ENCODE peak calls at places on chromosomes 5 and 9, in seven cellular contexts. One of them, this sample, is unnamed.
A peak's percentile ranks its signal among the peaks of the same experiment; 100 is the strongest.

GRCh38 chr5:150092159-150092787 is 5.9 kb upstream of the CSF1R start:
- DNase-seq in hypothalamus: no peak
- DNase-seq in NAMALWA: no peak
- DNase-seq in NCI-H2107: no peak
- DNase-seq in iris pigment epithelial cell: no peak
- DNase-seq in GDM1: no peak
- DNase-seq in astrocyte: no peak
- DNase-seq in this sample: no peak

GRCh38 chr5:54362992-54363630 is 52.7 kb upstream of the ARL15 start:
- DNase-seq in hypothalamus: no peak
- DNase-seq in NAMALWA: no peak
- DNase-seq in NCI-H2107: no peak
- DNase-seq in iris pigment epithelial cell: peak; percentile 32
- DNase-seq in GDM1: no peak
- DNase-seq in astrocyte: peak; percentile 52
- DNase-seq in this sample: no peak

GRCh38 chr5:11540112-11540511 is 364.1 kb downstream of the CTNND2 start:
- DNase-seq in hypothalamus: no peak
- DNase-seq in NAMALWA: no peak
- DNase-seq in NCI-H2107: no peak
- DNase-seq in iris pigment epithelial cell: no peak
- DNase-seq in GDM1: no peak
- DNase-seq in astrocyte: no peak
- DNase-seq in this sample: no peak

GRCh38 chr5:149561848-149562247 is 10.6 kb upstream of the CSNK1A1 start:
- DNase-seq in hypothalamus: no peak
- DNase-seq in NAMALWA: no peak
- DNase-seq in NCI-H2107: no peak
- DNase-seq in iris pigment epithelial cell: peak; percentile 96
- DNase-seq in GDM1: peak; percentile 27
- DNase-seq in astrocyte: peak; percentile 98
- DNase-seq in this sample: peak; percentile 85

GRCh38 chr5:39158127-39158593 is 61.2 kb downstream of the FYB1 start:
- DNase-seq in hypothalamus: no peak
- DNase-seq in NAMALWA: no peak
- DNase-seq in NCI-H2107: no peak
- DNase-seq in iris pigment epithelial cell: peak; percentile 41
- DNase-seq in GDM1: no peak
- DNase-seq in astrocyte: no peak
- DNase-seq in this sample: no peak

GRCh38 chr9:73911814-73912213 is 585.3 kb upstream of the RORB start:
- DNase-seq in hypothalamus: no peak
- DNase-seq in NAMALWA: no peak
- DNase-seq in NCI-H2107: no peak
- DNase-seq in iris pigment epithelial cell: peak; percentile 3
- DNase-seq in GDM1: no peak
- DNase-seq in astrocyte: no peak
- DNase-seq in this sample: no peak

GRCh38 chr5:52531105-52531504 is 256.6 kb upstream of the ITGA1 start:
- DNase-seq in hypothalamus: no peak
- DNase-seq in NAMALWA: no peak
- DNase-seq in NCI-H2107: no peak
- DNase-seq in iris pigment epithelial cell: no peak
- DNase-seq in GDM1: no peak
- DNase-seq in astrocyte: no peak
- DNase-seq in this sample: no peak

GRCh38 chr9:27065288-27065687 is 43.7 kb upstream of the TEK start:
- DNase-seq in hypothalamus: no peak
- DNase-seq in NAMALWA: no peak
- DNase-seq in NCI-H2107: no peak
- DNase-seq in iris pigment epithelial cell: no peak
- DNase-seq in GDM1: no peak
- DNase-seq in astrocyte: no peak
- DNase-seq in this sample: no peak

GRCh38 chr9:106655966-106656365 is 207.0 kb upstream of the ZNF462 start:
- DNase-seq in hypothalamus: no peak
- DNase-seq in NAMALWA: no peak
- DNase-seq in NCI-H2107: no peak
- DNase-seq in iris pigment epithelial cell: no peak
- DNase-seq in GDM1: no peak
- DNase-seq in astrocyte: no peak
- DNase-seq in this sample: no peak

GRCh38 chr5:149325166-149325735 is 20.0 kb upstream of the GRPEL2 start:
- DNase-seq in hypothalamus: no peak
- DNase-seq in NAMALWA: no peak
- DNase-seq in NCI-H2107: no peak
- DNase-seq in iris pigment epithelial cell: peak; percentile 56
- DNase-seq in GDM1: no peak
- DNase-seq in astrocyte: peak; percentile 29
- DNase-seq in this sample: no peak

GRCh38 chr5:157596449-157596848 is 20.9 kb upstream of the ADAM19 start:
- DNase-seq in hypothalamus: no peak
- DNase-seq in NAMALWA: peak; percentile 97
- DNase-seq in NCI-H2107: no peak
- DNase-seq in iris pigment epithelial cell: peak; percentile 26
- DNase-seq in GDM1: no peak
- DNase-seq in astrocyte: peak; percentile 46
- DNase-seq in this sample: peak; percentile 92

GRCh38 chr5:55597014-55597981 is 62.5 kb upstream of the PLPP1 start:
- DNase-seq in hypothalamus: no peak
- DNase-seq in NAMALWA: no peak
- DNase-seq in NCI-H2107: no peak
- DNase-seq in iris pigment epithelial cell: no peak
- DNase-seq in GDM1: no peak
- DNase-seq in astrocyte: peak; percentile 72
- DNase-seq in this sample: peak; percentile 45

GRCh38 chr9:79989079-79989478 is 417.3 kb downstream of the TLE4 start:
- DNase-seq in hypothalamus: no peak
- DNase-seq in NAMALWA: no peak
- DNase-seq in NCI-H2107: no peak
- DNase-seq in iris pigment epithelial cell: no peak
- DNase-seq in GDM1: no peak
- DNase-seq in astrocyte: no peak
- DNase-seq in this sample: no peak

GRCh38 chr9:16309350-16310271 is 560.9 kb downstream of the BNC2 start:
- DNase-seq in hypothalamus: no peak
- DNase-seq in NAMALWA: no peak
- DNase-seq in NCI-H2107: no peak
- DNase-seq in iris pigment epithelial cell: peak; percentile 67
- DNase-seq in GDM1: no peak
- DNase-seq in astrocyte: no peak
- DNase-seq in this sample: no peak

GRCh38 chr9:131593255-131593820 is 48.0 kb downstream of the PRRT1B start:
- DNase-seq in hypothalamus: no peak
- DNase-seq in NAMALWA: no peak
- DNase-seq in NCI-H2107: no peak
- DNase-seq in iris pigment epithelial cell: no peak
- DNase-seq in GDM1: no peak
- DNase-seq in astrocyte: peak; percentile 23
- DNase-seq in this sample: no peak

GRCh38 chr5:100861148-100861547 is 41.9 kb downstream of the ST8SIA4 start:
- DNase-seq in hypothalamus: no peak
- DNase-seq in NAMALWA: no peak
- DNase-seq in NCI-H2107: no peak
- DNase-seq in iris pigment epithelial cell: no peak
- DNase-seq in GDM1: no peak
- DNase-seq in astrocyte: no peak
- DNase-seq in this sample: no peak

GRCh38 chr9:5586391-5586802 is 42.5 kb upstream of the RIC1 start:
- DNase-seq in hypothalamus: no peak
- DNase-seq in NAMALWA: no peak
- DNase-seq in NCI-H2107: no peak
- DNase-seq in iris pigment epithelial cell: peak; percentile 84
- DNase-seq in GDM1: no peak
- DNase-seq in astrocyte: peak; percentile 43
- DNase-seq in this sample: no peak

GRCh38 chr9:136079211-136079915 is 15.7 kb downstream of the NACC2 start:
- DNase-seq in hypothalamus: no peak
- DNase-seq in NAMALWA: no peak
- DNase-seq in NCI-H2107: no peak
- DNase-seq in iris pigment epithelial cell: no peak
- DNase-seq in GDM1: no peak
- DNase-seq in astrocyte: no peak
- DNase-seq in this sample: peak; percentile 28

GRCh38 chr9:95499101-95499676 is 17.6 kb downstream of the PTCH1 start:
- DNase-seq in hypothalamus: no peak
- DNase-seq in NAMALWA: no peak
- DNase-seq in NCI-H2107: no peak
- DNase-seq in iris pigment epithelial cell: no peak
- DNase-seq in GDM1: no peak
- DNase-seq in astrocyte: peak; percentile 36
- DNase-seq in this sample: no peak

GRCh38 chr5:173486826-173487225 is 129.6 kb downstream of the BOD1 start:
- DNase-seq in hypothalamus: no peak
- DNase-seq in NAMALWA: no peak
- DNase-seq in NCI-H2107: no peak
- DNase-seq in iris pigment epithelial cell: no peak
- DNase-seq in GDM1: no peak
- DNase-seq in astrocyte: no peak
- DNase-seq in this sample: no peak

GRCh38 chr5:77208507-77209163 is 1.8 kb upstream of the PDE8B start:
- DNase-seq in hypothalamus: no peak
- DNase-seq in NAMALWA: no peak
- DNase-seq in NCI-H2107: no peak
- DNase-seq in iris pigment epithelial cell: no peak
- DNase-seq in GDM1: no peak
- DNase-seq in astrocyte: no peak
- DNase-seq in this sample: no peak

GRCh38 chr5:6319116-6319515 is 59.2 kb downstream of the MED10 start:
- DNase-seq in hypothalamus: no peak
- DNase-seq in NAMALWA: no peak
- DNase-seq in NCI-H2107: no peak
- DNase-seq in iris pigment epithelial cell: no peak
- DNase-seq in GDM1: no peak
- DNase-seq in astrocyte: no peak
- DNase-seq in this sample: no peak

GRCh38 chr5:178365501-178366440 is 133.2 kb upstream of the PHYKPL start:
- DNase-seq in hypothalamus: no peak
- DNase-seq in NAMALWA: no peak
- DNase-seq in NCI-H2107: no peak
- DNase-seq in iris pigment epithelial cell: no peak
- DNase-seq in GDM1: no peak
- DNase-seq in astrocyte: no peak
- DNase-seq in this sample: no peak

GRCh38 chr5:77322406-77322805 is 111.9 kb downstream of the PDE8B start:
- DNase-seq in hypothalamus: no peak
- DNase-seq in NAMALWA: no peak
- DNase-seq in NCI-H2107: no peak
- DNase-seq in iris pigment epithelial cell: no peak
- DNase-seq in GDM1: no peak
- DNase-seq in astrocyte: no peak
- DNase-seq in this sample: no peak

GRCh38 chr9:87179556-87180340 is 232.4 kb upstream of the GAS1 start:
- DNase-seq in hypothalamus: no peak
- DNase-seq in NAMALWA: no peak
- DNase-seq in NCI-H2107: no peak
- DNase-seq in iris pigment epithelial cell: peak; percentile 70
- DNase-seq in GDM1: no peak
- DNase-seq in astrocyte: peak; percentile 17
- DNase-seq in this sample: no peak

GRCh38 chr5:37501152-37501551 is 122.0 kb downstream of the WDR70 start:
- DNase-seq in hypothalamus: no peak
- DNase-seq in NAMALWA: no peak
- DNase-seq in NCI-H2107: no peak
- DNase-seq in iris pigment epithelial cell: peak; percentile 20
- DNase-seq in GDM1: no peak
- DNase-seq in astrocyte: peak; percentile 12
- DNase-seq in this sample: no peak

GRCh38 chr5:86837610-86838009 is 219.9 kb downstream of the COX7C start:
- DNase-seq in hypothalamus: no peak
- DNase-seq in NAMALWA: no peak
- DNase-seq in NCI-H2107: no peak
- DNase-seq in iris pigment epithelial cell: no peak
- DNase-seq in GDM1: no peak
- DNase-seq in astrocyte: peak; percentile 18
- DNase-seq in this sample: no peak

GRCh38 chr9:4986291-4986690 is 1.2 kb downstream of the JAK2 start:
- DNase-seq in hypothalamus: no peak
- DNase-seq in NAMALWA: no peak
- DNase-seq in NCI-H2107: no peak
- DNase-seq in iris pigment epithelial cell: no peak
- DNase-seq in GDM1: no peak
- DNase-seq in astrocyte: no peak
- DNase-seq in this sample: peak; percentile 20